ENCODE peak calls at places on chromosomes 12 and 14, in eight cellular contexts. Z is GM04503; E is RWPE1; N is activated naive CD8-positive, alpha-beta T cell treated with anti-CD3 and anti-CD28 coated beads, Interleukin-2, amount 50 U/mL, for 16 hours; J is HCEC 1CT; U is stomach; F is AG20443; H is AG08395. W is an unnamed sample.

GRCh38 chr14:65229431-65230286 is 127.3 kb upstream of the MAX start:
- DNase-seq in Z (no peak), E (peak), N (peak), J (peak), U (peak), F (peak), H (peak), W (peak)

GRCh38 chr14:75254901-75255300 is 23.7 kb upstream of the FOS start:
- DNase-seq in Z (no peak), E (peak), N (no peak), J (no peak), U (no peak), F (no peak), H (no peak), W (peak)

GRCh38 chr14:99118046-99118721 is 153.8 kb downstream of the BCL11B start:
- DNase-seq in Z (no peak), E (no peak), N (no peak), J (no peak), U (peak), F (no peak), H (no peak), W (no peak)

GRCh38 chr12:15596174-15596573 is 193.0 kb downstream of the EPS8 start:
- DNase-seq in Z (no peak), E (no peak), N (no peak), J (no peak), U (no peak), F (no peak), H (no peak), W (no peak)

GRCh38 chr12:100573168-100573498 is 351 bp upstream of the GAS2L3 start:
- DNase-seq in Z (no peak), E (no peak), N (no peak), J (no peak), U (no peak), F (no peak), H (no peak), W (no peak)

GRCh38 chr14:69880851-69881250 is 1.6 kb downstream of the SMOC1 start:
- DNase-seq in Z (no peak), E (no peak), N (no peak), J (no peak), U (no peak), F (no peak), H (no peak), W (no peak)

GRCh38 chr12:110693731-110694130 is 4.8 kb upstream of the HVCN1 start:
- DNase-seq in Z (no peak), E (no peak), N (no peak), J (no peak), U (no peak), F (peak), H (no peak), W (no peak)

GRCh38 chr14:105315211-105315721 is 718 bp downstream of the PACS2 start:
- DNase-seq in Z (no peak), E (peak), N (no peak), J (peak), U (peak), F (no peak), H (no peak), W (peak)

GRCh38 chr12:132986885-132987225 is 688 bp downstream of the ZNF26 start:
- DNase-seq in Z (peak), E (peak), N (no peak), J (no peak), U (no peak), F (peak), H (no peak), W (no peak)

GRCh38 chr12:95395706-95396105 is 78.2 kb upstream of the METAP2 start:
- DNase-seq in Z (no peak), E (no peak), N (no peak), J (no peak), U (no peak), F (no peak), H (no peak), W (no peak)

GRCh38 chr12:77796775-77797174 is 33.9 kb upstream of the NAV3 start:
- DNase-seq in Z (no peak), E (no peak), N (no peak), J (peak), U (no peak), F (no peak), H (peak), W (no peak)

GRCh38 chr12:27780612-27781408 is 774 bp upstream of the MANSC4 start:
- DNase-seq in Z (no peak), E (peak), N (no peak), J (peak), U (peak), F (peak), H (peak), W (peak)

GRCh38 chr14:85565862-85566296 is 35.9 kb downstream of the FLRT2 start:
- DNase-seq in Z (no peak), E (peak), N (no peak), J (peak), U (no peak), F (peak), H (peak), W (no peak)

GRCh38 chr14:94391284-94391914 is 3.0 kb upstream of the SERPINA1 start:
- DNase-seq in Z (no peak), E (no peak), N (no peak), J (no peak), U (no peak), F (no peak), H (no peak), W (no peak)

GRCh38 chr14:100691395-100692025 is 35.2 kb upstream of the DLK1 start:
- DNase-seq in Z (no peak), E (peak), N (no peak), J (no peak), U (no peak), F (no peak), H (no peak), W (no peak)

GRCh38 chr12:117660896-117661295 is 299.5 kb upstream of the NOS1 start:
- DNase-seq in Z (no peak), E (no peak), N (no peak), J (no peak), U (no peak), F (no peak), H (no peak), W (no peak)

GRCh38 chr12:51320695-51321320 is 3.2 kb downstream of the BIN2 start:
- DNase-seq in Z (peak), E (no peak), N (no peak), J (no peak), U (no peak), F (peak), H (peak), W (peak)

GRCh38 chr14:53409974-53410373 is 256.9 kb upstream of the DDHD1 start:
- DNase-seq in Z (peak), E (no peak), N (no peak), J (peak), U (no peak), F (peak), H (peak), W (no peak)

GRCh38 chr12:47419500-47419899 is 286.3 kb downstream of the RPAP3 start:
- DNase-seq in Z (no peak), E (no peak), N (no peak), J (peak), U (no peak), F (no peak), H (peak), W (no peak)

GRCh38 chr12:106389181-106389580 is 31.6 kb downstream of the POLR3B start:
- DNase-seq in Z (no peak), E (no peak), N (no peak), J (no peak), U (no peak), F (no peak), H (no peak), W (no peak)

GRCh38 chr12:107684990-107685359 is 624 bp upstream of the PWP1 start:
- DNase-seq in Z (no peak), E (no peak), N (no peak), J (peak), U (no peak), F (no peak), H (no peak), W (peak)

GRCh38 chr14:64225156-64225757 is 68.9 kb downstream of the ESR2 start:
- DNase-seq in Z (no peak), E (no peak), N (no peak), J (no peak), U (no peak), F (no peak), H (no peak), W (no peak)

GRCh38 chr14:60125918-60126317 is 34.2 kb downstream of the PCNX4 start:
- DNase-seq in Z (no peak), E (no peak), N (no peak), J (no peak), U (no peak), F (no peak), H (no peak), W (no peak)

GRCh38 chr14:35339761-35340406 is 47.7 kb downstream of the PSMA6 start:
- DNase-seq in Z (no peak), E (no peak), N (no peak), J (no peak), U (no peak), F (no peak), H (no peak), W (no peak)

GRCh38 chr14:83556746-83557460 is 1973.0 kb upstream of the FLRT2 start:
- DNase-seq in Z (no peak), E (no peak), N (no peak), J (peak), U (no peak), F (no peak), H (peak), W (no peak)

GRCh38 chr12:66132408-66132807 is 1.9 kb upstream of the LLPH start:
- DNase-seq in Z (no peak), E (peak), N (no peak), J (peak), U (no peak), F (peak), H (peak), W (no peak)

GRCh38 chr12:92275443-92276154 is 130.0 kb upstream of the BTG1 start:
- DNase-seq in Z (no peak), E (no peak), N (no peak), J (no peak), U (no peak), F (no peak), H (no peak), W (no peak)

GRCh38 chr12:111643428-111643826 is 42.3 kb downstream of the BRAP start:
- DNase-seq in Z (no peak), E (no peak), N (no peak), J (no peak), U (peak), F (no peak), H (no peak), W (peak)

GRCh38 chr12:83150465-83151189 is 463.9 kb downstream of the TMTC2 start:
- DNase-seq in Z (no peak), E (no peak), N (no peak), J (no peak), U (no peak), F (no peak), H (no peak), W (no peak)

GRCh38 chr12:104610513-104611235 is 153.9 kb downstream of the CHST11 start:
- DNase-seq in Z (no peak), E (no peak), N (no peak), J (no peak), U (no peak), F (no peak), H (no peak), W (no peak)

GRCh38 chr12:55706840-55707671 is 648 bp downstream of the ITGA7 start:
- DNase-seq in Z (no peak), E (no peak), N (no peak), J (no peak), U (no peak), F (peak), H (no peak), W (no peak)

GRCh38 chr12:131204416-131205311 is 251.0 kb downstream of the ADGRD1 start:
- DNase-seq in Z (no peak), E (no peak), N (no peak), J (no peak), U (no peak), F (no peak), H (no peak), W (no peak)

GRCh38 chr14:102545461-102546265 is 36.1 kb upstream of the ANKRD9 start:
- DNase-seq in Z (no peak), E (no peak), N (no peak), J (peak), U (no peak), F (peak), H (peak), W (no peak)

GRCh38 chr12:30996255-30996654 is 69.7 kb downstream of the TSPAN11 start:
- DNase-seq in Z (no peak), E (no peak), N (no peak), J (peak), U (no peak), F (peak), H (peak), W (no peak)

GRCh38 chr12:93016752-93017350 is 87.8 kb upstream of the EEA1 start:
- DNase-seq in Z (no peak), E (no peak), N (no peak), J (no peak), U (no peak), F (no peak), H (no peak), W (no peak)

GRCh38 chr12:53267309-53268008 is 640 bp upstream of the ESPL1 start:
- DNase-seq in Z (no peak), E (no peak), N (no peak), J (no peak), U (no peak), F (no peak), H (no peak), W (no peak)